ENCODE peak calls at places on chromosomes 11 and 22, in four cellular contexts. One of them, this sample, is unnamed.

GRCh38 chr22:41197808-41198585 is 7.1 kb upstream of the L3MBTL2 start:
- DNase-seq in HL-60: peak
- DNase-seq in endothelial cell of umbilical vein: peak
- DNase-seq in SK-N-SH: peak
- DNase-seq in this sample: no peak

GRCh38 chr22:40560994-40561515 is 75.5 kb downstream of the MRTFA start:
- DNase-seq in HL-60: no peak
- DNase-seq in endothelial cell of umbilical vein: no peak
- DNase-seq in SK-N-SH: no peak
- DNase-seq in this sample: no peak

GRCh38 chr11:126172596-126173038 is 38.8 kb downstream of the RPUSD4 start:
- DNase-seq in HL-60: peak
- DNase-seq in endothelial cell of umbilical vein: no peak
- DNase-seq in SK-N-SH: no peak
- DNase-seq in this sample: no peak

GRCh38 chr22:26447594-26448329 is 18.7 kb downstream of the ASPHD2 start:
- DNase-seq in HL-60: no peak
- DNase-seq in endothelial cell of umbilical vein: no peak
- DNase-seq in SK-N-SH: no peak
- DNase-seq in this sample: no peak

GRCh38 chr11:28315440-28315839 is 207.3 kb downstream of the METTL15 start:
- DNase-seq in HL-60: no peak
- DNase-seq in endothelial cell of umbilical vein: no peak
- DNase-seq in SK-N-SH: no peak
- DNase-seq in this sample: no peak

GRCh38 chr22:45836418-45836817 is 140.5 kb downstream of the WNT7B start:
- DNase-seq in HL-60: no peak
- DNase-seq in endothelial cell of umbilical vein: no peak
- DNase-seq in SK-N-SH: no peak
- DNase-seq in this sample: no peak

GRCh38 chr22:36923458-36923784 is 10.0 kb downstream of the CSF2RB start:
- DNase-seq in HL-60: no peak
- DNase-seq in endothelial cell of umbilical vein: no peak
- DNase-seq in SK-N-SH: no peak
- DNase-seq in this sample: no peak

GRCh38 chr22:46107753-46108563 is 42.4 kb upstream of the PPARA start:
- DNase-seq in HL-60: no peak
- DNase-seq in endothelial cell of umbilical vein: no peak
- DNase-seq in SK-N-SH: peak
- DNase-seq in this sample: no peak

GRCh38 chr11:83641511-83641910 is 355.3 kb upstream of the CCDC90B start:
- DNase-seq in HL-60: no peak
- DNase-seq in endothelial cell of umbilical vein: no peak
- DNase-seq in SK-N-SH: no peak
- DNase-seq in this sample: no peak

GRCh38 chr11:11016123-11016522 is 158.3 kb upstream of the ZBED5 start:
- DNase-seq in HL-60: no peak
- DNase-seq in endothelial cell of umbilical vein: no peak
- DNase-seq in SK-N-SH: no peak
- DNase-seq in this sample: no peak

GRCh38 chr11:2129699-2130366 is 9.4 kb downstream of the IGF2 start:
- DNase-seq in HL-60: no peak
- DNase-seq in endothelial cell of umbilical vein: no peak
- DNase-seq in SK-N-SH: no peak
- DNase-seq in this sample: no peak

GRCh38 chr11:69485337-69486041 is 4.0 kb downstream of the LINC01488 start:
- DNase-seq in HL-60: no peak
- DNase-seq in endothelial cell of umbilical vein: no peak
- DNase-seq in SK-N-SH: no peak
- DNase-seq in this sample: no peak

GRCh38 chr11:67016550-67016949 is 6.4 kb upstream of the SYT12 start:
- DNase-seq in HL-60: no peak
- DNase-seq in endothelial cell of umbilical vein: no peak
- DNase-seq in SK-N-SH: no peak
- DNase-seq in this sample: no peak

GRCh38 chr11:838441-839279 is 3.7 kb downstream of the POLR2L start:
- DNase-seq in HL-60: no peak
- DNase-seq in endothelial cell of umbilical vein: peak
- DNase-seq in SK-N-SH: no peak
- DNase-seq in this sample: no peak

GRCh38 chr11:73426184-73426845 is 50.1 kb downstream of the RELT start:
- DNase-seq in HL-60: no peak
- DNase-seq in endothelial cell of umbilical vein: no peak
- DNase-seq in SK-N-SH: no peak
- DNase-seq in this sample: no peak

GRCh38 chr22:48675828-48676145 is 1151.9 kb downstream of the BRD1 start:
- DNase-seq in HL-60: no peak
- DNase-seq in endothelial cell of umbilical vein: no peak
- DNase-seq in SK-N-SH: no peak
- DNase-seq in this sample: no peak

GRCh38 chr11:13717331-13717730 is 48.9 kb downstream of the FAR1 start:
- DNase-seq in HL-60: no peak
- DNase-seq in endothelial cell of umbilical vein: peak
- DNase-seq in SK-N-SH: no peak
- DNase-seq in this sample: no peak

GRCh38 chr11:111586305-111586915 is 15.8 kb upstream of the SIK2 start:
- DNase-seq in HL-60: no peak
- DNase-seq in endothelial cell of umbilical vein: peak
- DNase-seq in SK-N-SH: peak
- DNase-seq in this sample: peak

GRCh38 chr11:130801287-130802146 is 114.8 kb downstream of the SNX19 start:
- DNase-seq in HL-60: no peak
- DNase-seq in endothelial cell of umbilical vein: no peak
- DNase-seq in SK-N-SH: no peak
- DNase-seq in this sample: no peak

GRCh38 chr22:30878516-30879365 is 89.8 kb downstream of the MORC2 start:
- DNase-seq in HL-60: no peak
- DNase-seq in endothelial cell of umbilical vein: no peak
- DNase-seq in SK-N-SH: peak
- DNase-seq in this sample: no peak

GRCh38 chr22:30880847-30881246 is 87.7 kb downstream of the MORC2 start:
- DNase-seq in HL-60: no peak
- DNase-seq in endothelial cell of umbilical vein: no peak
- DNase-seq in SK-N-SH: no peak
- DNase-seq in this sample: no peak

GRCh38 chr22:30880181-30880601 is 88.4 kb downstream of the MORC2 start:
- DNase-seq in HL-60: no peak
- DNase-seq in endothelial cell of umbilical vein: no peak
- DNase-seq in SK-N-SH: no peak
- DNase-seq in this sample: no peak

GRCh38 chr22:30877662-30878515 is 90.7 kb downstream of the MORC2 start:
- DNase-seq in HL-60: no peak
- DNase-seq in endothelial cell of umbilical vein: no peak
- DNase-seq in SK-N-SH: peak
- DNase-seq in this sample: no peak

DNA sequence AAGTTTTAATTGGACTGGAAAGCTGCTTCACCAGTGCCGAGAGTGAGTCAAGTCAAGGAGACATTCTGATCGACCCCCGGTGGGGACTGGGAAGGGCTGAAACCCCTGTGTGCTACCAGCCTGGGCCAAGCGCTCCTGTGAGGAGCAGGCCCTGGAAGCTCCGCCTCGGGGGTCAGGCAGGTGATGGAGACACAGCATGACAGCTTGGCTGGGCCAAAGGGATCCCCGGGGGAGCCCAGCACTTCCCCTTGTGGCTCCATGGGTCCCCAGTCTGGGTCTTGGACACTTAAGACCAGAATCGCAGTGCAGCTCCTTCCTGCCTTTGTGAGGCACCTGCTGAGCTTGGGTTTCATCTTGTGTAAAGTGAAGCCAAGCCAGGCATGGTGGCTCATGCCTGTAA is 89.2 kb downstream of the MORC2 start:
- DNase-seq in HL-60: no peak
- DNase-seq in endothelial cell of umbilical vein: no peak
- DNase-seq in SK-N-SH: no peak
- DNase-seq in this sample: no peak
- TF ChIP-seq POLR2AphosphoS5 in HL-60: no peak
- TF ChIP-seq POLR2AphosphoS5 in endothelial cell of umbilical vein: no peak
- TF ChIP-seq POLR2AphosphoS5 in SK-N-SH: no peak
- TF ChIP-seq POLR2AphosphoS5 in this sample: no peak

DNA sequence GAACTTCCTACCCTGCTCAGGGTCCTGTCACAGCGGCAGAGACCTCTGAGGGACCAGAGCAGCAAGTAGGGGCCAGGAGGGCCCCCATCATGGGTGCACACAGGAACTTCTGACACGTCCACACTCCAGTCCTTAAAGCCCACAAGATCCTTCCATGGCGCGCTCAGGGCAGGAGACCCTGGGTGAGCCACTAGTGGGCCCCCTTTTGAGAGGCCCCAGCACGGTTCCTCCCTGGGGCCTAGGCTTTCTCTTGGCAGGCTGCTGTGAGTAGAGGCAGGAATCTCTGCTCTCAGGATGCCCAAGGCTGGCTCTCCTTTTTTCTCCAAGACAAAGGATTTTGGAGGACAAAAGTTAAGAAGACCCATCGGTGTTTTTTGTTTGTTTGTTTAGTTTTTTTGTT is 22.4 kb downstream of the RPS6KA4 start:
- DNase-seq in HL-60: no peak
- DNase-seq in endothelial cell of umbilical vein: no peak
- DNase-seq in SK-N-SH: no peak
- DNase-seq in this sample: no peak
- TF ChIP-seq POLR2AphosphoS5 in HL-60: no peak
- TF ChIP-seq POLR2AphosphoS5 in endothelial cell of umbilical vein: no peak
- TF ChIP-seq POLR2AphosphoS5 in SK-N-SH: no peak
- TF ChIP-seq POLR2AphosphoS5 in this sample: no peak

GRCh38 chr11:18468962-18469361 is 13.3 kb downstream of the LDHAL6A start:
- DNase-seq in HL-60: no peak
- DNase-seq in endothelial cell of umbilical vein: no peak
- DNase-seq in SK-N-SH: no peak
- DNase-seq in this sample: no peak
- TF ChIP-seq POLR2AphosphoS5 in HL-60: no peak
- TF ChIP-seq POLR2AphosphoS5 in endothelial cell of umbilical vein: no peak
- TF ChIP-seq POLR2AphosphoS5 in SK-N-SH: no peak
- TF ChIP-seq POLR2AphosphoS5 in this sample: no peak

GRCh38 chr22:44309137-44309536 is 3.6 kb downstream of the SHISAL1 start:
- DNase-seq in HL-60: peak
- DNase-seq in endothelial cell of umbilical vein: peak
- DNase-seq in SK-N-SH: no peak
- DNase-seq in this sample: peak
- TF ChIP-seq POLR2AphosphoS5 in HL-60: no peak
- TF ChIP-seq POLR2AphosphoS5 in endothelial cell of umbilical vein: no peak
- TF ChIP-seq POLR2AphosphoS5 in SK-N-SH: no peak
- TF ChIP-seq POLR2AphosphoS5 in this sample: no peak

DNA sequence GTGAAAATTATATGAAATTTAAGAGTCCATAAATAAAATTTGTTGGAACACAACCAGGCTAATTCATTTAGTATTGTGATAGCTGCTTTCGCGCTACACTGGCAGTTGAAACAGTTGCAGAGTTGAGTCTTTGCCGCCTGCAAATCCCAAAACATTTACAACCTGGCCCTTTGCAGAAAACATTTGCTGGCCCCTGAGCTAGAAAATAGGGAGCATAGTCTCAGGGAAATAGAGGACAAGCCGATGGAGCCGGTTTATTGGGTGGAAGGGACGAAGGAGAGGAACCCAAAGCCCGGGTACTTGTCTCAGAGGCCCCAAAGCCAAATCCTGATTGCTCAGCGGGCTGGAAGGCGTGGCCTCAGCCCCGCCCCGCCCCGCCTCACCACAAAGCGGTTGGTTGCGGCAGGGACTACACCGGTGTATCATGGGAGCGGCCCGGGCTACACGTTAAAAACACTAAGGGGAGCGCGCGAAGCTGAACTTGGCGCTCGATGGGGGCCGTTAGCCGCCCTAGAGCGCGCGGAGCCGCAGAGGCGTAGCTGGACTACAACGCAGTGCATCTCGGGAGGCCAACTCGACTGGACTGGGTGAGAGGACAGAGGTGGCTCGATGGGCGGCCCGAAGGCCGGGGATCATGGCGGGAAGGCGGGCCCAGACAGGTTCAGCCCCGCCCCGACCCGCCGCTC is 347 bp upstream of the SAC3D1 start:
- DNase-seq in HL-60: peak
- DNase-seq in endothelial cell of umbilical vein: peak
- DNase-seq in SK-N-SH: peak
- DNase-seq in this sample: peak
- TF ChIP-seq POLR2AphosphoS5 in HL-60: peak
- TF ChIP-seq POLR2AphosphoS5 in endothelial cell of umbilical vein: no peak
- TF ChIP-seq POLR2AphosphoS5 in SK-N-SH: peak
- TF ChIP-seq POLR2AphosphoS5 in this sample: peak

GRCh38 chr22:42300286-42301071 is 30.0 kb upstream of the TCF20 start:
- DNase-seq in HL-60: peak
- DNase-seq in endothelial cell of umbilical vein: no peak
- DNase-seq in SK-N-SH: no peak
- DNase-seq in this sample: no peak

GRCh38 chr22:42298746-42299145 is 28.3 kb upstream of the TCF20 start:
- DNase-seq in HL-60: no peak
- DNase-seq in endothelial cell of umbilical vein: no peak
- DNase-seq in SK-N-SH: no peak
- DNase-seq in this sample: no peak

GRCh38 chr22:42297778-42298177 is 27.3 kb upstream of the TCF20 start:
- DNase-seq in HL-60: no peak
- DNase-seq in endothelial cell of umbilical vein: no peak
- DNase-seq in SK-N-SH: no peak
- DNase-seq in this sample: no peak

GRCh38 chr22:42301072-42301741 is 30.8 kb upstream of the TCF20 start:
- DNase-seq in HL-60: no peak
- DNase-seq in endothelial cell of umbilical vein: no peak
- DNase-seq in SK-N-SH: no peak
- DNase-seq in this sample: no peak

GRCh38 chr22:42299586-42300285 is 29.3 kb upstream of the TCF20 start:
- DNase-seq in HL-60: peak
- DNase-seq in endothelial cell of umbilical vein: no peak
- DNase-seq in SK-N-SH: no peak
- DNase-seq in this sample: no peak
- TF ChIP-seq POLR2AphosphoS5 in HL-60: peak
- TF ChIP-seq POLR2AphosphoS5 in endothelial cell of umbilical vein: no peak
- TF ChIP-seq POLR2AphosphoS5 in SK-N-SH: no peak
- TF ChIP-seq POLR2AphosphoS5 in this sample: no peak

GRCh38 chr11:114163830-114164401 is 104.4 kb downstream of the ZBTB16 start:
- DNase-seq in HL-60: peak
- DNase-seq in endothelial cell of umbilical vein: peak
- DNase-seq in SK-N-SH: no peak
- DNase-seq in this sample: no peak
- TF ChIP-seq POLR2AphosphoS5 in HL-60: no peak
- TF ChIP-seq POLR2AphosphoS5 in endothelial cell of umbilical vein: no peak
- TF ChIP-seq POLR2AphosphoS5 in SK-N-SH: no peak
- TF ChIP-seq POLR2AphosphoS5 in this sample: no peak

DNA sequence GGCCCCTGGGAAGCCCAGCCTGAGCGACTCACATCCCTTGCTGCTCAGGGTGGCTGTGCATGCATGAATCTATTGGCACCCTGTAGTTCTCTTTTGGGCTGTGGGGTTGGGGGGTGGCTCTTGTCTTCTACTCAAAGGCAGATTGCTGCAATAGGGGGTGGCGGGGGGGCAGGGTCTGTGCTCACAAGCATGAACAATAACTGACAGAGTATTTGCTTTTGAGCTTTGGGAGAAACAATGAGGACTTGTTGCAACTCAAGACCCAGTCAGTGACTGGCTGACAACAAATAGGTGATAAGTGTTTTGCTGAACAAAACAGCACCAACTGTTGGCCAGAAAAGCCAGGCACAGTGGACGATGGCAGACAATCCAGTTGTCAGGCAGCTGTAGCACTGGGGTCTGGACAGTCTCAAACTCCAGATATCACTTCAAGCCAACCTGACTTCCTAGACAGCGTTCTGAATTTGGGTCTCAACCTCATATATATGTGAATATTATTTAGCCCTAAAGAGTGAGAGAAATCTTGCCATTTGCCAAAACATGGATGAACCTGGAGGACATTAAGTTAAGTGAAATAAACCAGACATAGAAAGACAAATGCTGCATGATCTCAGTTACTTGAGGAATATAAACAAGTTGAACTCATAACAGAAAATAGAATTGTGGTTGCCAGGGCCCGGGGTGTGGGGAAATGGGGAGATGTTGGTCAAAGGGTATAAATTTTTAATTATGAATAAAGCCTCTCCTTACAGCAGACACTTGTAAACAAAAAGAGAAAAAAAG is 61.7 kb downstream of the ME3 start:
- DNase-seq in HL-60: no peak
- DNase-seq in endothelial cell of umbilical vein: no peak
- DNase-seq in SK-N-SH: no peak
- DNase-seq in this sample: no peak
- TF ChIP-seq POLR2AphosphoS5 in HL-60: no peak
- TF ChIP-seq POLR2AphosphoS5 in endothelial cell of umbilical vein: no peak
- TF ChIP-seq POLR2AphosphoS5 in SK-N-SH: no peak
- TF ChIP-seq POLR2AphosphoS5 in this sample: no peak

This sample was measured in Panc1.